ENCODE peak calls at places on chromosomes 11 and 22, in six cellular contexts. C is thoracic aorta, O is ovary, A is cardiac fibroblast, J is lung, S is HCT116. B is an unnamed sample.

GRCh38 chr11:86861810-86862209 is 61.5 kb downstream of the PRSS23 start:
- DNase-seq in J (no peak), C (no peak), O (no peak), S (no peak), A (no peak), B (no peak)

GRCh38 chr22:39690901-39691620 is 120.5 kb downstream of the CACNA1I start:
- DNase-seq in A (peak; percentile 4), C (no peak), J (no peak), S (no peak), O (no peak), B (peak; percentile 3)

GRCh38 chr11:66970808-66971442 is 4.2 kb upstream of the C11orf86 start:
- DNase-seq in C (peak; percentile 76), S (peak; percentile 89), O (no peak), A (peak; percentile 100), J (peak; percentile 69), B (peak; percentile 100)

GRCh38 chr11:67062526-67063373 is 6.1 kb downstream of the RHOD start:
- DNase-seq in O (no peak), C (no peak), J (no peak), S (peak; percentile 49), A (no peak), B (no peak)

GRCh38 chr11:69437001-69437875 is 44.2 kb upstream of the LINC01488 start:
- DNase-seq in A (no peak), O (no peak), S (no peak), J (peak; percentile 64), C (no peak), B (no peak)

GRCh38 chr22:50078761-50079160 is 6.5 kb downstream of the MLC1 start:
- DNase-seq in C (no peak), A (no peak), O (no peak), S (no peak), J (no peak), B (no peak)

GRCh38 chr22:37014835-37015586 is 4.2 kb downstream of the TST start:
- DNase-seq in C (no peak), O (no peak), S (no peak), A (peak; percentile 15), J (no peak), B (no peak)

GRCh38 chr11:107591446-107592236 is 694 bp downstream of the ELMOD1 start:
- DNase-seq in A (no peak), J (no peak), C (no peak), S (no peak), O (no peak), B (peak; percentile 21)

GRCh38 chr11:17979770-17980371 is 33.0 kb downstream of the SERGEF start:
- DNase-seq in C (no peak), S (no peak), J (no peak), A (peak; percentile 24), O (peak; percentile 15), B (peak; percentile 38)

GRCh38 chr11:111336582-111337256 is 38.4 kb downstream of the POU2AF3 start:
- DNase-seq in C (no peak), A (peak; percentile 89), O (no peak), J (no peak), S (no peak), B (peak; percentile 82)

GRCh38 chr11:27681664-27682063 is 18.6 kb downstream of the BDNF start:
- DNase-seq in S (no peak), J (no peak), C (no peak), O (no peak), A (no peak), B (no peak)

GRCh38 chr22:17098379-17098819 is 13.6 kb downstream of the IL17RA start:
- DNase-seq in A (no peak), J (no peak), O (no peak), C (no peak), S (no peak), B (no peak)

GRCh38 chr22:43798492-43798891 is 13.6 kb downstream of the EFCAB6 start:
- DNase-seq in S (no peak), C (no peak), J (no peak), A (no peak), O (no peak), B (no peak)

GRCh38 chr11:33620423-33621120 is 80.1 kb downstream of the C11orf91 start:
- DNase-seq in J (no peak), S (no peak), O (no peak), A (peak; percentile 54), C (no peak), B (peak; percentile 63)

GRCh38 chr11:65624931-65625627 is 9.5 kb downstream of the PCNX3 start:
- DNase-seq in S (no peak), A (no peak), O (no peak), J (no peak), C (no peak), B (no peak)

GRCh38 chr22:48248901-48249455 is 1486.5 kb downstream of the TBC1D22A start:
- DNase-seq in C (no peak), J (no peak), A (no peak), O (no peak), S (no peak), B (no peak)

GRCh38 chr22:46654927-46655595 is 34.9 kb downstream of the GRAMD4 start:
- DNase-seq in A (no peak), C (no peak), J (no peak), S (no peak), O (no peak), B (no peak)

GRCh38 chr11:69356703-69357457 is 62.9 kb downstream of the MYEOV start:
- DNase-seq in S (no peak), O (no peak), A (no peak), C (no peak), J (peak; percentile 15), B (peak; percentile 33)

GRCh38 chr11:19244084-19244483 is 3.3 kb upstream of the E2F8 start:
- DNase-seq in S (no peak), O (no peak), A (peak; percentile 54), J (peak; percentile 65), C (no peak), B (peak; percentile 48)

GRCh38 chr11:100876826-100877545 is 189.9 kb downstream of the ARHGAP42 start:
- DNase-seq in A (peak; percentile 94), S (no peak), J (no peak), C (no peak), O (no peak), B (peak; percentile 99)

GRCh38 chr22:38082986-38083710 is 836 bp downstream of the SLC16A8 start:
- DNase-seq in S (no peak), A (no peak), O (no peak), J (no peak), C (no peak), B (no peak)

GRCh38 chr22:38080847-38081635 is 2.9 kb downstream of the SLC16A8 start:
- DNase-seq in C (no peak), S (no peak), J (no peak), A (peak; percentile 42), O (no peak), B (peak; percentile 30)

GRCh38 chr22:38080468-38080846 is 3.5 kb downstream of the SLC16A8 start:
- DNase-seq in O (no peak), J (no peak), C (no peak), A (no peak), S (no peak), B (no peak)

GRCh38 chr22:38081636-38081940 is 2.4 kb downstream of the SLC16A8 start:
- DNase-seq in J (no peak), O (no peak), A (no peak), S (no peak), C (no peak), B (no peak)

GRCh38 chr22:38081941-38082828 is 1.8 kb downstream of the SLC16A8 start:
- DNase-seq in A (no peak), O (no peak), C (no peak), J (no peak), S (no peak), B (no peak)
- H3K4me3 ChIP-seq in A (no peak overlapping the region), O (no peak overlapping the region), C (peak overlapping the region; percentile 70), J (no peak overlapping the region), S (no peak overlapping the region), B (no peak overlapping the region)

DNA sequence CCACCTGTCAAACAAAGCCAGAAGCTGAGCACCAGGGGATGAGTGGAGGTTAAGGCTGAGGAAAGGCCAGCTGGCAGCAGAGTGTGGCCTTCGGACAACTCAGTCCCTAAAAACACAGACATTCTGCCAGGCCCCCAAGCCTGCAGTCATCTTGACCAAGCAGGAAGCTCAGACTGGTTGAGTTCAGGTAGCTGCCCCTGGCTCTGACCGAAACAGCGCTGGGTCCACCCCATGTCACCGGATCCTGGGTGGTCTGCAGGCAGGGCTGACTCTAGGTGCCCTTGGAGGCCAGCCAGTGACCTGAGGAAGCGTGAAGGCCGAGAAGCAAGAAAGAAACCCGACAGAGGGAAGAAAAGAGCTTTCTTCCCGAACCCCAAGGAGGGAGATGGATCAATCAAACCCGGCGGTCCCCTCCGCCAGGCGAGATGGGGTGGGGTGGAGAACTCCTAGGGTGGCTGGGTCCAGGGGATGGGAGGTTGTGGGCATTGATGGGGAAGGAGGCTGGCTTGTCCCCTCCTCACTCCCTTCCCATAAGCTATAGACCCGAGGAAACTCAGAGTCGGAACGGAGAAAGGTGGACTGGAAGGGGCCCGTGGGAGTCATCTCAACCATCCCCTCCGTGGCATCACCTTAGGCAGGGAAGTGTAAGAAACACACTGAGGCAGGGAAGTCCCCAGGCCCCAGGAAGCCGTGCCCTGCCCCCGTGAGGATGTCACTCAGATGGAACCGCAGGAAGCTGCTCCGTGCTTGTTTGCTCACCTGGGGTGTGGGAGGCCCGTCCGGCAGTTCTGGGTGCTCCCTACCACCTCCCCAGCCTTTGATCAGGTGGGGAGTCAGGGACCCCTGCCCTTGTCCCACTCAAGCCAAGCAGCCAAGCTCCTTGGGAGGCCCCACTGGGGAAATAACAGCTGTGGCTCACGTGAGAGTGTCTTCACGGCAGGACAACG is 11.7 kb downstream of the CXCR5 start:
- DNase-seq in A (no peak), J (no peak), S (no peak), O (peak; percentile 40), C (no peak), B (no peak)
- TF ChIP-seq CTCF in A (no peak), J (no peak), S (no peak), O (no peak), C (no peak), B (no peak)

DNA sequence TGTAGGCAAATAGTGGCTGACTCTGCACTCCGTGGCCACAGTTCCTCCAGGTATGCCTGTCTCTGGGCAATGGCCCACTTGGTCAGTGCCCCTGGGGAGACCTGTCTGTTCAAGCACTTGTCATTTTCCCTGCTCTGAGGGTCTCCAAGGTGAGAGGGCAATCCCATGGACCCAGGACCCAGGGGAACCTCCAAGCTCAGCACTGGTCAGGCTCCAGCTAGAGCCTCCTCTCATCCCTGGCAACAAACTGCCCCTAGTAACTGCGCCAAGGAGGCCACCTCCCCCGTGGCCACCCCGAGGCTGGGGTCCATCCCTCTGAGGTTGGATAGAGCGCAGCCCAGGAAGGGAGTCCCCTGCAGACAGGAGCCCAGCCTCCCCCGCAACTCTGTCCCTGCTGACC is 713 bp upstream of the ANKK1 start:
- DNase-seq in O (no peak), A (no peak), S (no peak), J (no peak), C (no peak), B (no peak)
- H3K4me3 ChIP-seq in O (no peak overlapping the region), A (no peak overlapping the region), S (no peak overlapping the region), J (no peak overlapping the region), C (no peak overlapping the region), B (no peak overlapping the region)

DNA sequence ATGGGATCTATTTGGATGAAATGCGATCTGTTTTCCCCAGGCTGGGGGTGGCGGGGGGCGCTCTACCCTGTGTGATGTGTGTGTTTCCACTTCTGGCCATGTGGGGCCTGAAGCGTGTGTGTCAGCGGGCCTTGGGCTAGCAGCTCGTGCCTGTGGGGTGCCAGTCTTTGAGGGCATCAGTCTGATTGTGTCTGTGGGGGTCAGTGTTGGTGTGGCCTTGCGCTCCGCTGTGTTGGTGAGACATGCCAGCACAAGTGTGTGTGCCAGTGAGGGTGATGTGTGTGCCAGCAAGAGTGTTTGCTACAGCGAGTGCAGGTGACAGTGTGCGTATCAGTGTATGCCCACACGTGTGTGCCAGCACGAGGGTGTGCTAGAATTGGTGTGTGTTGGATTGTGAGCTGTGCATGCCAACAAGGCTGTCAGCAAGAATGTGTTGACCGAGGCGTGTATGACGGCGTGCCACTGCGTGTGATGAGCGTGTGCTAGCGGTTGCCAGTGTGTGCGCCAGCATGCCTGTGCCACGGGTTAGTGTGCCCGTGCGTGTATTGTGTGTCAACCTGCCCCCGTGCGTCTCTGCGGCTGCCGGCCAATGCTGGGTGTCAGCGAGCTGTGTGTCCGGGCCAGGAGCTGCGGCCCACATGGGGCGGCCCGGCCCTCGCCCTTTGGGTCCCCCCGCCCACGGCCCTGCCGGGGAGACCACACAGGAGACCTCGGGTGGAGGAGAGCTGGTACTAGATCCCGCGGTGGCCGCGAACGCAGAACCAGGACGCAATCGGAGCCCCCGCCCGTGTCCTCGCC is 519 bp downstream of the ARRB1 start:
- DNase-seq in C (no peak), J (peak; percentile 61), O (peak; percentile 64), A (no peak), S (no peak), B (no peak)
- TF ChIP-seq CTCF in C (no peak), J (no peak), O (no peak), A (no peak), S (no peak), B (no peak)

B was measured in choroid plexus epithelial cell.